ENCODE peak calls at places on chromosome 4, in five cellular contexts. W is bronchial epithelial cell, J is skeletal muscle cell, V is stomach, D is foreskin fibroblast. U is an unnamed sample.

GRCh38 chr4:86155766-86156165 is 204.1 kb downstream of the MAPK10 start:
- DNase-seq in W (peak; percentile 39), J (no peak), V (no peak), D (no peak), U (no peak)

GRCh38 chr4:80454040-80454439 is 118.5 kb downstream of the CFAP299 start:
- DNase-seq in W (peak; percentile 96), J (no peak), V (no peak), D (peak; percentile 38), U (peak; percentile 22)

GRCh38 chr4:105620640-105621323 is 68.4 kb downstream of the ARHGEF38 start:
- DNase-seq in W (peak; percentile 88), J (peak; percentile 59), V (no peak), D (peak; percentile 21), U (peak; percentile 66)

GRCh38 chr4:126548890-126549289 is 1083.9 kb upstream of the INTU start:
- DNase-seq in W (no peak), J (no peak), V (no peak), D (no peak), U (no peak)

GRCh38 chr4:55545133-55545532 is 1.6 kb downstream of the CLOCK start:
- DNase-seq in W (peak; percentile 57), J (no peak), V (no peak), D (peak; percentile 28), U (peak; percentile 27)

GRCh38 chr4:163895369-163896005 is 401.0 kb downstream of the TMA16 start:
- DNase-seq in W (no peak), J (no peak), V (no peak), D (no peak), U (no peak)

GRCh38 chr4:147096667-147097604 is 151.3 kb upstream of the TTC29 start:
- DNase-seq in W (peak; percentile 68), J (peak; percentile 54), V (no peak), D (peak; percentile 78), U (peak; percentile 80)

GRCh38 chr4:26199566-26199965 is 121.2 kb upstream of the RBPJ start:
- DNase-seq in W (no peak), J (no peak), V (no peak), D (no peak), U (peak; percentile 63)

GRCh38 chr4:23337292-23337691 is 552.6 kb downstream of the PPARGC1A start:
- DNase-seq in W (peak; percentile 20), J (no peak), V (no peak), D (no peak), U (no peak)

GRCh38 chr4:8200302-8200975 is 1.3 kb downstream of the SH3TC1 start:
- DNase-seq in W (peak; percentile 63), J (no peak), V (peak; percentile 68), D (peak; percentile 31), U (no peak)

GRCh38 chr4:165325732-165326512 is 1.5 kb upstream of the MSMO1 start:
- DNase-seq in W (peak; percentile 95), J (peak; percentile 85), V (no peak), D (peak; percentile 87), U (peak; percentile 77)

GRCh38 chr4:23828779-23829178 is 61.1 kb downstream of the PPARGC1A start:
- DNase-seq in W (no peak), J (no peak), V (no peak), D (no peak), U (no peak)

GRCh38 chr4:3829954-3830773 is 64.0 kb downstream of the ADRA2C start:
- DNase-seq in W (no peak), J (no peak), V (no peak), D (no peak), U (no peak)

GRCh38 chr4:26281876-26282275 is 38.9 kb upstream of the RBPJ start:
- DNase-seq in W (peak; percentile 42), J (no peak), V (no peak), D (peak; percentile 13), U (peak; percentile 32)

GRCh38 chr4:151555151-151555945 is 146.4 kb downstream of the FHIP1A start:
- DNase-seq in W (peak; percentile 85), J (no peak), V (no peak), D (no peak), U (no peak)

GRCh38 chr4:77454858-77455257 is 150.8 kb upstream of the CXCL13 start:
- DNase-seq in W (peak; percentile 62), J (no peak), V (no peak), D (peak; percentile 38), U (peak; percentile 37)

GRCh38 chr4:136319789-136320470 is 1212.4 kb downstream of the PCDH18 start:
- DNase-seq in W (peak; percentile 88), J (no peak), V (no peak), D (no peak), U (no peak)

DNA sequence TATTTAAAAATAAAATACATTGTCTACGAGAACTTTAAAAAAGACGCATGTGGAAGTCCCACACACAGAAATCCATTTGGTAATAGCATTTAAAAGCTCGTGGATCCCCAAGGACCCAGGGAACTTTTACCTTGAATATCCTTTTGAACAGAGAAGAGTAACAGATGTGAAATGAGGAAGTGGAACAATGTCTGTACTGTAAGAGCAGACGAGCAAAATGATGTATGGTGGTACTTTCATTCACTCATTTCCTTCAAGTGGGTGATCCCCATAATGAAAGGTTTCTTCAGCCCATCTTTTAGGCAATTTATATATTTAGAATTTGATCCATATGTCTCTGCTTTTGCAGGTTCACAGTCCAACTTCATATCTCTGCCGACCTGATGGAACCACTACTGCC is 188.3 kb downstream of the PALLD start:
- DNase-seq in W (no peak), J (no peak), V (no peak), D (no peak), U (no peak)
- H3K4me3 ChIP-seq in W (no peak overlapping the region), J (no peak overlapping the region), V (no peak overlapping the region), D (no peak overlapping the region), U (no peak overlapping the region)

DNA sequence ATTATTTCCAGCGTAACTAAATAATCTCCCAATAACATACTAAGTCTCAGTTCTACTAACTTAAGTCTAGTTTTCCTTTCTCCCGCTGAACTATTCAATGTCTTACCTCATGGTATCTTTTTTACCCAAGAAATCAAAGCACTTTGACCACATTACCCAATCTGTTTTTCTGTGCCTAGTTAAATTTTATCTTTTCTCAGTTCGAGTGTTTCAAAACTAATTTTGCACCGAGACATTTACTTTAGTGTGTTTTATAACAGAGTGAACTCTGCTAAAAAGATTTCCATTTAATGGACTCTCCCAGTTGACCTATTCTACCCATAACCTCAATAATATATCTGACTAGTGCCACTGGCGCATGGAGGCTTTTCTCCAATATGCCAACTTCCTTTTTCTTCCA is 67.6 kb upstream of the IRF2 start:
- DNase-seq in W (no peak), J (no peak), V (no peak), D (no peak), U (no peak)
- H3K4me3 ChIP-seq in W (no peak overlapping the region), J (no peak overlapping the region), V (no peak overlapping the region), D (no peak overlapping the region), U (no peak overlapping the region)

DNA sequence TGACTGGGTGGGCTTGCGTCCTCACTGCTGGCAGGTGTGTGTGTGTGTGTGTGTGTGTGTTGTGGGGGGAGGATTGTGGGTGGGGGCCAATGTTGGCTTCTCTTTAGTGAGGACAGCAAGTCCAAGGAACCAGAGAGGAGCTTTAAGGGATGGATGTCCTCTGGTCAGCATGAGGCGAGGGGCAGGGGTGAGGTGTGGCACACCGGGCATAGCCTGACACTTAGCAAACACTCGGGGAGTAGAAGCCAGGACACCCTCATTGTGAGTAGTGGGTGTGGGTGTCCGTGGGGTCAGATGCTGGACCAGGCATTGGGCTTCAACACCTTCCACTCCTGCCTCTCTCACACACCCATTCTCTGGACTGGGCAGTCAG is 2.8 kb downstream of the SORCS2 start:
- DNase-seq in W (no peak), J (no peak), V (no peak), D (no peak), U (no peak)
- H3K4me3 ChIP-seq in W (no peak overlapping the region), J (no peak overlapping the region), V (no peak overlapping the region), D (no peak overlapping the region), U (no peak overlapping the region)

GRCh38 chr4:113355550-113356371 is 306.3 kb downstream of the ANK2 start:
- DNase-seq in W (peak; percentile 87), J (peak; percentile 90), V (no peak), D (peak; percentile 63), U (peak; percentile 96)
- H3K4me3 ChIP-seq in W (no peak overlapping the region), J (no peak overlapping the region), V (peak overlapping the region; percentile 21), D (no peak overlapping the region), U (no peak overlapping the region)

GRCh38 chr4:157674699-157675098 is 454.2 kb downstream of the GRIA2 start:
- DNase-seq in W (no peak), J (no peak), V (no peak), D (no peak), U (no peak)
- H3K4me3 ChIP-seq in W (no peak overlapping the region), J (no peak overlapping the region), V (no peak overlapping the region), D (no peak overlapping the region), U (no peak overlapping the region)

GRCh38 chr4:185127021-185127925 is 15.8 kb upstream of the SLC25A4 start:
- DNase-seq in W (no peak), J (no peak), V (no peak), D (peak; percentile 47), U (no peak)
- H3K4me3 ChIP-seq in W (peak overlapping the region; percentile 25), J (peak overlapping the region; percentile 57), V (peak overlapping the region; percentile 84), D (peak overlapping the region; percentile 56), U (peak overlapping the region; percentile 61)

GRCh38 chr4:48906283-48907173 is at the start of gene OCIAD2:
- DNase-seq in W (peak; percentile 56), J (no peak), V (peak; percentile 84), D (peak; percentile 68), U (no peak)
- H3K4me3 ChIP-seq in W (peak within 1 kb of the TSS; percentile 64), J (peak within 1 kb of the TSS; percentile 48), V (peak within 1 kb of the TSS; percentile 79), D (peak within 1 kb of the TSS; percentile 55), U (peak within 1 kb of the TSS; percentile 48)

GRCh38 chr4:158810487-158811215 is 41.8 kb downstream of the FNIP2 start:
- DNase-seq in W (peak; percentile 95), J (peak; percentile 96), V (peak; percentile 58), D (peak; percentile 96), U (peak; percentile 100)

GRCh38 chr4:158809611-158810486 is 41.0 kb downstream of the FNIP2 start:
- DNase-seq in W (peak; percentile 71), J (peak; percentile 71), V (no peak), D (peak; percentile 67), U (peak; percentile 98)

GRCh38 chr4:158811704-158812103 is 42.9 kb downstream of the FNIP2 start:
- DNase-seq in W (peak; percentile 52), J (no peak), V (peak; percentile 50), D (peak; percentile 20), U (no peak)

GRCh38 chr4:158812133-158812532 is 43.3 kb downstream of the FNIP2 start:
- DNase-seq in W (no peak), J (no peak), V (no peak), D (no peak), U (no peak)

GRCh38 chr4:158811216-158811540 is 42.4 kb downstream of the FNIP2 start:
- DNase-seq in W (no peak), J (no peak), V (no peak), D (no peak), U (no peak)
- H3K4me3 ChIP-seq in W (no peak overlapping the region), J (no peak overlapping the region), V (no peak overlapping the region), D (no peak overlapping the region), U (peak overlapping the region; percentile 29)

DNA sequence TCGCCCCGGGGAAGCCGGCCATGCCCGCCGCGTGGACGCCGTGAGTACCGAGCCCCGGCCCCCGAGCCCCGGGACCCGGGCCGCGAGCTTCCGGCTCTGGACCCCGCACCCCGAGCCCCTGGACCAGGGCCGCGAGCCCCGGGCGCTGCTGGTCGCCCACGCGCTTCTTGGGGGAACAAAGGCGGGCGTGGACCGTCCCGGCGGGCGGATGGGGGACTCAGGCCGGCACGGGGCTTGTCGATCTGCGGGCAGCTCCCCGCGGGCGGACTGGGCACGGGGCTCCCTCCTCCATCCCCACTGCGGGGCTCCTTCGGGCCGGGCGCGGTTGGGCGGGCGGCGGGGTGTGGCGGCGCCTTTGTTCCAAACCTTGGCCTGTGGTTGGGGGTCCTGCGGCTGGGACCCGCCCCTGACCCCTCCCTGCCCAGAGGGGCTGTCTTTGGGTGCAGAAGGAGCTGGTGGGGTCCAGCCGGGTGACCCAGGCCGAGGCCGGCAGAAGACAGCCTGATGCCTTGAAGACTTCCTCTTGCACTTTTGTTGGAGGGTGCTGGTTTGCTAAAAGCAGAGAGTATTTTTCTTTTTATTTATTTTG is 25.2 kb upstream of the ADD1 start:
- DNase-seq in W (no peak), J (no peak), V (no peak), D (peak; percentile 35), U (no peak)
- H3K4me3 ChIP-seq in W (peak overlapping the region; percentile 38), J (peak overlapping the region; percentile 55), V (peak overlapping the region; percentile 69), D (peak overlapping the region; percentile 52), U (peak overlapping the region; percentile 57)

GRCh38 chr4:1192493-1193205 is 20.3 kb upstream of the SPON2 start:
- DNase-seq in W (no peak), J (no peak), V (peak; percentile 59), D (no peak), U (no peak)
- H3K4me3 ChIP-seq in W (no peak overlapping the region), J (no peak overlapping the region), V (no peak overlapping the region), D (peak overlapping the region; percentile 2), U (peak overlapping the region; percentile 40)

U was measured in fibroblast of the aortic adventitia.